ENCODE peak calls at places on chromosomes 1 and 21, in four cellular contexts. B is OCI-LY7, W is substantia nigra, I is right lobe of liver. P is an unnamed sample.

GRCh38 chr1:95547000-95547399 is 313.0 kb downstream of the RWDD3 start:
- DNase-seq in B (no peak), W (no peak), I (no peak), P (no peak)

GRCh38 chr1:212104586-212105282 is 69.2 kb downstream of the DTL start:
- DNase-seq in B (no peak), W (no peak), I (no peak), P (no peak)

GRCh38 chr21:42837421-42838211 is 41.7 kb downstream of the WDR4 start:
- DNase-seq in B (no peak), W (no peak), I (no peak), P (peak)

GRCh38 chr1:175633801-175634200 is 109.6 kb downstream of the TNR start:
- DNase-seq in B (no peak), W (no peak), I (no peak), P (no peak)

GRCh38 chr1:222794656-222795474 is 20.0 kb upstream of the DISP1 start:
- DNase-seq in B (no peak), W (no peak), I (peak), P (no peak)

GRCh38 chr1:160376525-160377131 is 9.8 kb downstream of the NHLH1 start:
- DNase-seq in B (peak), W (peak), I (no peak), P (no peak)

GRCh38 chr1:147202576-147202975 is 22.6 kb downstream of the FMO5 start:
- DNase-seq in B (no peak), W (no peak), I (no peak), P (no peak)

GRCh38 chr1:11804666-11805453 is 904 bp downstream of the MTHFR start:
- DNase-seq in B (no peak), W (no peak), I (peak), P (no peak)

GRCh38 chr1:21909787-21910503 is 27.2 kb downstream of the HSPG2 start:
- DNase-seq in B (no peak), W (no peak), I (peak), P (peak)

GRCh38 chr1:153659656-153660055 is 1.2 kb downstream of the SNAPIN start:
- DNase-seq in B (no peak), W (no peak), I (no peak), P (no peak)

GRCh38 chr21:42193131-42193671 is 25.7 kb upstream of the ABCG1 start:
- DNase-seq in B (no peak), W (no peak), I (no peak), P (no peak)

GRCh38 chr1:54312874-54313316 is 93.3 kb downstream of the SSBP3 start:
- DNase-seq in B (no peak), W (no peak), I (peak), P (no peak)

GRCh38 chr1:215394084-215394991 is 172.8 kb upstream of the KCTD3 start:
- DNase-seq in B (no peak), W (no peak), I (no peak), P (peak)

GRCh38 chr1:36304970-36305914 is 926 bp upstream of the SH3D21 start:
- DNase-seq in B (no peak), W (no peak), I (no peak), P (no peak)

GRCh38 chr1:8312235-8313218 is 5.4 kb upstream of the SLC45A1 start:
- DNase-seq in B (no peak), W (no peak), I (peak), P (no peak)

GRCh38 chr1:4654764-4655673 is 610 bp downstream of the AJAP1 start:
- DNase-seq in B (no peak), W (no peak), I (no peak), P (no peak)

GRCh38 chr1:17437260-17438175 is 2.0 kb downstream of the RCC2 start:
- DNase-seq in B (peak), W (no peak), I (peak), P (no peak)

GRCh38 chr1:234998174-234998741 is 130.4 kb downstream of the TOMM20 start:
- DNase-seq in B (no peak), W (no peak), I (no peak), P (peak)

GRCh38 chr21:25501996-25502665 is 105.2 kb downstream of the MRPL39 start:
- DNase-seq in B (no peak), W (no peak), I (no peak), P (no peak)

DNA sequence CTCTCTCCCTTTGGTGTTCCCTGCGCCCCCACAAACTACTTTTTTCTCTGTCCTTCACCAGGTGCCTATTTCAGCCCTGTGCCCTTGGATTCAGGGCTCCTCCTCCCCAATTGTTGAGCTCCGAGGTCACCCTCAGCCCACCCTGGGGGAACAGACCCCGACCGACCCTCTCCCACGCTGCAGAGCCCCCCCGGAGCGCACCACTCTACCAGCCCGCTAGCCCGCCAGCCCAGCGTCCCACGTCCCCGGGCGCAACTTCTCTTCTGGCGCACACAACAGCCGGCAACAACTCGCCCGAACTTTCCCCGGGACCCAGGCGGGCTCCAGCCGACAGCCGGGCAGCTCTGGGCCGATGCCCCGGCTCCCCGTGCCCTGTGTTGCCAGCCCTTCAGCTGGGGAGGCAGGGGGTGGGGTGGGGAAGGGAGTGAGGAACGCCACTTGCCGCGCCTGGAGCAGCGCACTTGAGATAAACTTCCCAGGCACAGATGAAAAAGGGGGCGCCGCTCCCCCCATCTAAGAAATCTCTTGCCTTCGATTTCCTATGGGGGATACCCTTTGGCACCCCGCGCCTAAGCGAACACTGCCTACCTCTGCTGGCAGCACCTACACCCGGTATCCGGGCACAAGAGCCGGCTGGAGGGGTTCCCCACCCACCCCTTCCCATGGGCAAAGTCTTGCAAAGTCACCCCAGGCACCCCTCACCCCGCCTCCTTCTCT is 983 bp downstream of the CASZ1 start:
- DNase-seq in B (no peak), W (no peak), I (peak), P (no peak)
- H3K27ac ChIP-seq in B (no peak), W (no peak), I (no peak), P (no peak)

DNA sequence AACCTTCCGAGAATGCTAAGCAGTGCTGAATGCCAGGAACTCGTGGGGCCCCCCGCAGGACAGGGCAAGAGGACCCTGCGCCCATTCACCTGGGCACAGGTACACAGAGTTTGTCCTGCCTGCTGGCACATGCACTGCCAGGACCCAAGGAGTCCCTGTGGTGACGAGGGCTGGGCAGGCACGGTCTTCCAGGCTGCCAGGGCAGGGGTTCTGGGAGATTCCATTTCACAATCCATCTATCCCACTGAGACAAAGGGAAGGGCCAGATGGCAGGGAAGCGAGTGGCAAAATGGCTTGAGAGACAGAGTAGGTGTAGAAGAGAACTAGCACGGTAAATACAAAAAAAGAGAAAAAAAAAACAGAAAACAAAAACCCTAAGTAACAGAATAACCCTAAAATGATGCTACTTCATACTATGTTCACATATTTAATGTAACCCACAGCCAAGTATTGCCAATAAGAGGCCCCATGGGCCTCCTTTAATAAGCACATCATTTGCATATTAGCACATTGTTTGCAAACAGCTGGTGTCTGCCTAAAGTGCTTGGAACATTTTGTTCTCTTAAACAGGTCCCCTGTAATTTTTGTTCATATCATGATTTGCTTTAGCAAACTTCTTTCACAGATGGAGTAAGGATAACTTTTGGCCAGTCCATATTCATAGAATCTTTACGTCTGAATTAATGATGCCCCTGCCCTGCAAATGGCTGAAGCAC is 83.8 kb downstream of the STUM start:
- DNase-seq in B (no peak), W (no peak), I (no peak), P (no peak)
- H3K27ac ChIP-seq in B (peak), W (peak), I (no peak), P (no peak)

GRCh38 chr1:63522891-63523728 is at the start of the genes EFCAB7 and ITGB3BP:
- DNase-seq in B (peak), W (peak), I (peak), P (peak)

GRCh38 chr1:63523738-63524137 is 413 bp downstream of the EFCAB7 start:
- DNase-seq in B (peak), W (no peak), I (no peak), P (no peak)

GRCh38 chr1:63524166-63524565 is 841 bp downstream of the EFCAB7 start:
- DNase-seq in B (peak), W (no peak), I (no peak), P (no peak)
- H3K27ac ChIP-seq in B (peak), W (peak), I (peak), P (peak)

GRCh38 chr1:1067284-1068076 is 6.6 kb downstream of the RNF223 start:
- DNase-seq in B (no peak), W (no peak), I (no peak), P (no peak)

GRCh38 chr1:1069711-1070676 is 4.1 kb downstream of the RNF223 start:
- DNase-seq in B (peak), W (no peak), I (no peak), P (no peak)

GRCh38 chr1:1068077-1068373 is 6.1 kb downstream of the RNF223 start:
- DNase-seq in B (no peak), W (no peak), I (no peak), P (no peak)

GRCh38 chr1:1068374-1069060 is 5.6 kb downstream of the RNF223 start:
- DNase-seq in B (peak), W (no peak), I (no peak), P (no peak)

GRCh38 chr1:1069061-1069710 is 4.9 kb downstream of the RNF223 start:
- DNase-seq in B (peak), W (no peak), I (peak), P (no peak)
- H3K27ac ChIP-seq in B (peak), W (no peak), I (no peak), P (no peak)

P was measured in RWPE2.